ENCODE peak calls at places on chromosomes 5 and 9, in four cellular contexts. A, Z, B and Q are unnamed samples.
A peak's percentile ranks its signal among the peaks of the same experiment; 100 is the strongest.

GRCh38 chr5:33043598-33043997 is 332.5 kb downstream of the NPR3 start:
- DNase-seq in A (no peak), Z (no peak), B (no peak), Q (no peak)

GRCh38 chr9:456365-456764 is 241.7 kb downstream of the DOCK8 start:
- DNase-seq in A (no peak), Z (no peak), B (no peak), Q (no peak)

GRCh38 chr9:962023-962422 is 14.4 kb upstream of the DMRT3 start:
- DNase-seq in A (peak; percentile 36), Z (no peak), B (no peak), Q (no peak)

GRCh38 chr9:133496901-133497411 is 18.1 kb upstream of the SLC2A6 start:
- DNase-seq in A (no peak), Z (no peak), B (no peak), Q (no peak)

GRCh38 chr9:128412120-128412790 is 8.4 kb upstream of the CERCAM start:
- DNase-seq in A (peak; percentile 31), Z (no peak), B (peak; percentile 52), Q (peak; percentile 81)

GRCh38 chr5:158116965-158117364 is 258.0 kb upstream of the CLINT1 start:
- DNase-seq in A (no peak), Z (no peak), B (no peak), Q (no peak)

GRCh38 chr9:24832307-24832706 is 286.6 kb upstream of the IZUMO3 start:
- DNase-seq in A (no peak), Z (no peak), B (peak; percentile 9), Q (no peak)

GRCh38 chr9:130932220-130933069 is 6.6 kb downstream of the FIBCD1 start:
- DNase-seq in A (peak; percentile 75), Z (no peak), B (no peak), Q (peak; percentile 65)

GRCh38 chr5:174045470-174046025 is at the start of gene NSG2:
- DNase-seq in A (peak; percentile 75), Z (peak; percentile 16), B (peak; percentile 91), Q (peak; percentile 85)

GRCh38 chr9:21558627-21559401 is 76.7 kb upstream of the IFNE start:
- DNase-seq in A (peak; percentile 41), Z (no peak), B (peak; percentile 79), Q (no peak)

GRCh38 chr5:78907255-78907886 is 77.7 kb downstream of the ARSB start:
- DNase-seq in A (peak; percentile 99), Z (peak; percentile 34), B (no peak), Q (no peak)

GRCh38 chr5:3428355-3428754 is 167.3 kb upstream of the IRX1 start:
- DNase-seq in A (no peak), Z (no peak), B (no peak), Q (no peak)

GRCh38 chr5:12016149-12016740 is 112.0 kb upstream of the CTNND2 start:
- DNase-seq in A (no peak), Z (no peak), B (no peak), Q (no peak)

GRCh38 chr5:151615431-151615830 is 24.3 kb upstream of the FAT2 start:
- DNase-seq in A (no peak), Z (no peak), B (no peak), Q (no peak)

GRCh38 chr5:30380228-30380627 is 813.3 kb upstream of the CDH6 start:
- DNase-seq in A (no peak), Z (no peak), B (no peak), Q (no peak)

GRCh38 chr9:37363124-37363523 is 59.4 kb upstream of the GRHPR start:
- DNase-seq in A (no peak), Z (no peak), B (no peak), Q (no peak)

GRCh38 chr9:114369567-114370240 is 18.1 kb downstream of the AKNA start:
- DNase-seq in A (no peak), Z (no peak), B (no peak), Q (no peak)

GRCh38 chr5:157025093-157025698 is 33.7 kb downstream of the HAVCR1 start:
- DNase-seq in A (no peak), Z (peak; percentile 38), B (no peak), Q (no peak)

GRCh38 chr5:156984064-156984463 is 21.0 kb upstream of the TIMD4 start:
- DNase-seq in A (no peak), Z (no peak), B (no peak), Q (no peak)

GRCh38 chr9:76512826-76513225 is 53.8 kb downstream of the GCNT1 start:
- DNase-seq in A (peak; percentile 71), Z (no peak), B (no peak), Q (no peak)

GRCh38 chr9:92973700-92974099 is 26.4 kb downstream of the FGD3 start:
- DNase-seq in A (no peak), Z (no peak), B (no peak), Q (no peak)

GRCh38 chr9:108442604-108443277 is 413.0 kb downstream of the ACTL7B start:
- DNase-seq in A (peak; percentile 17), Z (no peak), B (no peak), Q (no peak)

GRCh38 chr5:150400020-150400326 is 12.7 kb downstream of the CD74 start:
- DNase-seq in A (no peak), Z (no peak), B (no peak), Q (no peak)

GRCh38 chr5:150401076-150401375 is 11.7 kb downstream of the CD74 start:
- DNase-seq in A (no peak), Z (no peak), B (no peak), Q (no peak)

GRCh38 chr5:150401376-150402201 is 11.1 kb downstream of the CD74 start:
- DNase-seq in A (no peak), Z (no peak), B (no peak), Q (no peak)

GRCh38 chr5:150399158-150400019 is 13.3 kb downstream of the CD74 start:
- DNase-seq in A (peak; percentile 58), Z (no peak), B (no peak), Q (no peak)

DNA sequence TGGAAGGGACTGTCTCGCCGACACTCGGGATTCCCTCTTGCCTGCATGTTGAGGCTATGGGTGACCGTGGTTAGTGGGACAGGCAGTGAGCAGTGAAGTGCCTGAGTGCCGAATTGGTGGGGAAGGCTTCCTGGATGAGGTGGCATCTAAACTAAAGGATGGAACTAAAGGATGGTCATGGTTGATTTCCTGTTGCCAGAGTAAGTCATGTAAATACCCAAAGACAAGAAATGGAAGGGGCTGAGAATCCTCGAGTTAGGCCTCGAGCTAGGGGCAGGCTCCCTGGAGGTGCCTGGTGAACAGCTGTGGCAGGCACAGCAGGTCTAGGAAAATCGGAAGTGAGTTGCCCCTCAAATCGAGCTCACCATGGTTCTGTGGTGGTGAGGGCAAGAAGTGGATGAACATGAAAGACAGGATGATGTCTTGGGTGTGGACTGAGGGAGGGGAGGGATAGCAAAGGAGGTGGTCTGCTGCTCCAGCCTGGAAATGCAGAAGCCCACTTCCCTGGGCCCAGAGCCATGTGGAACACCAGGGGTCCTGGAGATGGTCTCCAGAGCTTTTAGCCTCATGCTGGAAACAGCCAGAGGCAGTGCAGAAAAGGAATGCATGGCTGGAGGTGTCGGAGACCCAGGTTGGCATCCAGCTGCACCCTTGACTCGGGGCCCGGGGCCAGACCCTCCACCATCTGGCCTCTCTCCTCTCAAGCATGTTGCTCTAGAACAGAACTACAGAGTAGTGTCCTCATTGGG is 12.2 kb downstream of the CD74 start:
- DNase-seq in A (no peak), Z (no peak), B (no peak), Q (no peak)
- TF ChIP-seq ELK1 in A (no peak), Z (no peak), B (no peak), Q (no peak)

GRCh38 chr9:80881350-80881749 is 808.0 kb downstream of the TLE1 start:
- DNase-seq in A (no peak), Z (no peak), B (no peak), Q (no peak)
- TF ChIP-seq ELK1 in A (no peak), Z (no peak), B (no peak), Q (no peak)

DNA sequence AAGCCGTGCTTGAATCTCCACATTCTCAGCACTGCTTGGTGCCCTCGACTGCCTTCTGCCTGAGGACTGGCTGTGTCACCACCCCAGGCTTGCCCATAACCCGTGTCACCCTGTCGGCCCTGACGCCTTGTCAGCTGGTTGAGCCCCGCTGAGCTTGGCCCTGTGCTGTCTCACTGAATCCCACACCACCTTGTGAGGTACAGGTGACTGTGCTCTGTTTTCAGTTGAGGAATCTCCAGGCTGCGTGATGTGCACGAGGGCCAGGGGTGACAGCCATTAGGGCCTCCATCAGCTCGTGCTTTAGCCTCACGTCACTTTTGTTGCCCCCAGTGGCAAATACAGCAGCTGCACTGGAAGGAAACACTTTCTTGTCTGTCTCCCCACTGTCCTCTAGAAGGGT is 90.7 kb downstream of the CACNA1B start:
- DNase-seq in A (no peak), Z (no peak), B (no peak), Q (peak; percentile 40)
- TF ChIP-seq ELK1 in A (no peak), Z (no peak), B (no peak), Q (no peak)

GRCh38 chr9:27090231-27090630 is 18.8 kb upstream of the TEK start:
- DNase-seq in A (no peak), Z (no peak), B (no peak), Q (no peak)

GRCh38 chr9:27088981-27089380 is 20.0 kb upstream of the TEK start:
- DNase-seq in A (peak; percentile 89), Z (no peak), B (no peak), Q (no peak)

GRCh38 chr9:27089706-27090105 is 19.3 kb upstream of the TEK start:
- DNase-seq in A (no peak), Z (no peak), B (no peak), Q (no peak)

GRCh38 chr9:27086818-27087680 is 22.0 kb upstream of the TEK start:
- DNase-seq in A (peak; percentile 90), Z (no peak), B (no peak), Q (no peak)

GRCh38 chr9:27090716-27091115 is 18.3 kb upstream of the TEK start:
- DNase-seq in A (no peak), Z (no peak), B (no peak), Q (no peak)
- TF ChIP-seq ELK1 in A (no peak), Z (no peak), B (no peak), Q (no peak)